ENCODE peak calls at places on chromosomes 7 and 10, in eight cellular contexts. H, O, S, X, I, C, Y and B are unnamed samples.

GRCh38 chr7:158016171-158017087 is 571.2 kb downstream of the PTPRN2 start:
- DNase-seq in H (no peak), O (no peak), S (no peak), X (no peak), I (peak; percentile 56), C (no peak), Y (no peak), B (no peak)

GRCh38 chr7:27453702-27454405 is 208.8 kb downstream of the HIBADH start:
- DNase-seq in H (no peak), O (no peak), S (no peak), X (peak; percentile 60), I (peak; percentile 77), C (no peak), Y (no peak), B (no peak)

GRCh38 chr7:128410092-128410665 is 397 bp upstream of the IMPDH1 start:
- DNase-seq in H (peak; percentile 48), O (peak; percentile 71), S (peak; percentile 79), X (no peak), I (peak; percentile 81), C (peak; percentile 63), Y (no peak), B (peak; percentile 90)

GRCh38 chr7:117127585-117128168 is 174.4 kb downstream of the ST7 start:
- DNase-seq in H (peak; percentile 28), O (no peak), S (peak; percentile 68), X (peak; percentile 55), I (no peak), C (peak; percentile 53), Y (peak; percentile 23), B (peak; percentile 52)

GRCh38 chr10:31020128-31020527 is 11.5 kb downstream of the ZNF438 start:
- DNase-seq in H (no peak), O (no peak), S (no peak), X (no peak), I (no peak), C (no peak), Y (no peak), B (no peak)

GRCh38 chr10:124354411-124355382 is 64.0 kb downstream of the OAT start:
- DNase-seq in H (peak; percentile 59), O (peak; percentile 65), S (peak; percentile 27), X (peak; percentile 75), I (peak; percentile 84), C (peak; percentile 22), Y (no peak), B (peak; percentile 7)

GRCh38 chr7:108294595-108294994 is 161.6 kb downstream of the NRCAM start:
- DNase-seq in H (no peak), O (no peak), S (no peak), X (no peak), I (no peak), C (no peak), Y (no peak), B (peak; percentile 54)

GRCh38 chr7:137670521-137671064 is 176.2 kb downstream of the DGKI start:
- DNase-seq in H (no peak), O (no peak), S (no peak), X (no peak), I (peak; percentile 41), C (no peak), Y (peak; percentile 35), B (no peak)

GRCh38 chr10:58969578-58969977 is 206.9 kb upstream of the PHYHIPL start:
- DNase-seq in H (no peak), O (no peak), S (no peak), X (no peak), I (no peak), C (no peak), Y (no peak), B (no peak)

GRCh38 chr7:110870926-110871325 is 220.0 kb upstream of the LRRN3 start:
- DNase-seq in H (no peak), O (no peak), S (peak; percentile 40), X (no peak), I (no peak), C (no peak), Y (no peak), B (no peak)

GRCh38 chr7:38020134-38020533 is 99.7 kb downstream of the EPDR1 start:
- DNase-seq in H (no peak), O (no peak), S (no peak), X (no peak), I (no peak), C (no peak), Y (no peak), B (no peak)

GRCh38 chr10:90927293-90927692 is 6.4 kb upstream of the ANKRD1 start:
- DNase-seq in H (no peak), O (no peak), S (no peak), X (no peak), I (no peak), C (no peak), Y (no peak), B (no peak)

GRCh38 chr7:3301831-3302618 is 973 bp downstream of the SDK1 start:
- DNase-seq in H (no peak), O (peak; percentile 35), S (peak; percentile 71), X (peak; percentile 18), I (peak; percentile 60), C (peak; percentile 32), Y (no peak), B (no peak)

GRCh38 chr10:127813290-127813689 is 76.3 kb downstream of the FOXI2 start:
- DNase-seq in H (peak; percentile 16), O (no peak), S (peak; percentile 63), X (no peak), I (no peak), C (no peak), Y (no peak), B (no peak)

DNA sequence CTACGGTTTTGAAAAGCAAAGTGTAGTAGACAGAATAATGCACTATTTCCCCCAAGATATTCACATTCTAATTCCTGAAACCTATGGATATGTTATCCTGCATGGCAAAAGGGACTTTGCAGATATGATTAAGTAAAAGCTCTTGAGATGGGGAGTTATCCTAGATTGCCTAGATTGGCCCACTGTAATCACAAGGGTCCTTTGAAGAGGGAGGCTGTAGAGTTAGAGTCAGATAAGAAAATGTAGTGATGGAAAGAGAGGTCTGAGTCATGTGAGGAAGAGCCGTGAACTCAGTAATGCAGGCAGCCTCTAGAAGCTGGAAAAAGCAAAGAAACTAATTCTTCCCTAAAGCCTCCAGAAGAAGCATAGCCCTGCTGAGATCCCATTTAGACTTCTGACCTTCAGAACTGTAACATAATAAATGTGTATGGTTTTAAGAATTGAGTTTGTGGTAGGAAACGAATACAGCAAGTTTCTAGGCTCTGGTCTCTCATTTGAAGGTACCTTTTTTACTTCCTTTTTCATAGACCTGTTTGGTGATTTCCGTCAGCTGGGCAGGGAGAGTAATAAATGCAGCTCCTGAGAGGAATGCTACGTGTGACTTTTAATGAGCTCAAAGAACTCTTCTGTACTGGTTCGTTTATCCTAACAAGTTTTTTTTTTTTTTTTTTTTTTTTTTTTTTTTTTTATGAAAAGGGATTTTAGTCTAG is 41.9 kb upstream of the NXPH1 start:
- DNase-seq in H (no peak), O (no peak), S (no peak), X (no peak), I (no peak), C (no peak), Y (peak; percentile 2), B (no peak)
- TF ChIP-seq REST in H (no peak), O (no peak), S (no peak), X (no peak), I (no peak), C (no peak), Y (no peak), B (no peak)

GRCh38 chr7:75938921-75939320 is 24.0 kb downstream of the POR start:
- DNase-seq in H (no peak), O (no peak), S (no peak), X (no peak), I (no peak), C (no peak), Y (no peak), B (no peak)

GRCh38 chr7:75943864-75944263 is 28.9 kb downstream of the POR start:
- DNase-seq in H (peak; percentile 73), O (no peak), S (no peak), X (no peak), I (no peak), C (peak; percentile 79), Y (no peak), B (no peak)

DNA sequence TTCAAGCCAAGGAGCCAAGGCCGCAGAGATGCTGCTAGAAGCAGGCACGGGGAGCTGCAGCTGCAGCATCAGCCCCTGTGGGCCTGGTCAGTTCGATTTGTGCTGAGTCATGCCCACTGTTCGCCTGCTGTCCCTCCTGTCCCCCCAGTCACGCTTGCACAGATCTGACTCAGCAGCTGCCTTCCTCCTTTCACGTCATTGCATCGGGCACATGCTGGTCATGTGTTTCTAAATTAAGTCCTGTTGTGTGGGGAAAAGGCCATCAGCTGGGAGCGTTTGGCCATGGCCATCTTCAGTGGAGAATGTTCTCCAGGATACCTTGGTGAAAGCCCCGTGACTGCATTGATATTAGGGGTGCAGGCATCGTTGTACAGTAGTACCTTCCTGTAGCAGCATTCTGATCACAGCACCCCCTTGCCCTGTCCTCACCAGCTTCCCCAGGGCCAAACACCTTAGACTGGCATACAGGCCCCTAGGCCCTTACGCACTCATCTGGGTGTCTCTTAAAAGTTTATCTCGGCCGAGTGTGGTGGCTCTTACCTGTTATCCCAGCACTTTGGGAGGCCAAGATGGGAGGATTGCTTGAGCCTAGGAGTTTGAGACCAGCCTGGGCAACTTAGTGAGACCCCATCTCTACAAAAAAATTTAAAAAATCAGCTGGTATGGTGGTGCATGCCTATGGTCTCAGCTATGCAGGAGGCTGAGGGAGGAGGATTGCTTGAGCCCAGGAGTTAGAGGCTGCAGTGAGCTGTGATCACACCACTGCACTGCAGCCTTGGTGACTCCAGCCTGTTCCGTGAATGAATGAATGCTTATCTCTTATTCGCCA is 23.2 kb downstream of the POR start:
- DNase-seq in H (peak; percentile 61), O (peak; percentile 66), S (no peak), X (no peak), I (peak; percentile 42), C (no peak), Y (no peak), B (no peak)
- TF ChIP-seq REST in H (no peak), O (no peak), S (no peak), X (no peak), I (no peak), C (no peak), Y (no peak), B (no peak)

GRCh38 chr7:44144968-44145418 is 3.9 kb upstream of the MYL7 start:
- DNase-seq in H (no peak), O (no peak), S (no peak), X (no peak), I (peak; percentile 42), C (no peak), Y (no peak), B (no peak)
- TF ChIP-seq REST in H (no peak), O (no peak), S (no peak), X (no peak), I (no peak), C (no peak), Y (no peak), B (no peak)

DNA sequence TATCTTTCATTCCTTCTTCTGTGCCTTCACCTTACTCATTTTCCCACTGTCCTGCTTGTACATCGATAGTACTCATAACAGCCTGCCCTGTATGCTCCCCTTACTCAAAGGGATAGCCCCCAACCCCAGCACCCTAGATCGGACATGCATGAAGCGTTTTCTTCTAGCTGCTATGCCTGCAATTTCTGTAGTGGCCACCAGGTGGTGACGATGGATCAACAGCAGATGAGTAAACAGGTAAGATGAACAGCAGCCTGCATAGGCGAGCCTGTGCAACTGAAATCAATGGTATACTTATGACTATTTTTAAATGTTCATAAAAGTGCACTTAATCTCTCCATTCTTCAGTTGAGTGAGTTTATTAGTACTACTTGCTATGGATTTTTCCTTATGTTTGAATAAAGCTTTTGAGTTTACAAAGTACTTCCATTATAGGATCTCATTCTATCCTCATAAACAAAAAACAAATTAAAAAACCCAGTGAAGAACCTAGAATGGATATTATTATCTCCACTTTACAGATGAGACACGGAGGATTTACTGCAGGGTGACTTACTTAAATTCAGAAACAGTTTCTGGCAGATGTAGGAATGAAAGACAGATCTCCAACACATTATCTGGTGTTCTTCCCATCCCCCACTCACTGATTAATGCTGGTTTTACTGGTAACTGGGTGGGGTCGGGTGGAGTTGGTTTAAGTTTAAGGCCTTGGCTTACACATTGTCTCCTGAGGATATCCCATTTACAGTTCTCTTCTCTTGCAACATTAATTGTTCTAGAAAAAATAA is 222.2 kb downstream of the GLI3 start:
- DNase-seq in H (peak; percentile 44), O (peak; percentile 21), S (peak; percentile 86), X (peak; percentile 29), I (peak; percentile 38), C (no peak), Y (no peak), B (peak; percentile 35)
- TF ChIP-seq REST in H (no peak), O (no peak), S (no peak), X (no peak), I (no peak), C (no peak), Y (no peak), B (no peak)